ENCODE peak calls at places on chromosomes 12 and 14, in eight cellular contexts. Z, S, C, X, A, F, W and R are unnamed samples.
A peak's percentile ranks its signal among the peaks of the same experiment; 100 is the strongest.

GRCh38 chr14:93056840-93057585 is 58.7 kb downstream of the ITPK1 start:
- DNase-seq in Z (no peak), S (no peak), C (no peak), X (no peak), A (no peak), F (no peak), W (no peak), R (no peak)

GRCh38 chr12:6457220-6457945 is 5.5 kb downstream of the TAPBPL start:
- DNase-seq in Z (no peak), S (no peak), C (no peak), X (no peak), A (no peak), F (no peak), W (no peak), R (no peak)

GRCh38 chr12:129371268-129371667 is 518.0 kb downstream of the GLT1D1 start:
- DNase-seq in Z (no peak), S (no peak), C (no peak), X (no peak), A (no peak), F (no peak), W (no peak), R (no peak)

GRCh38 chr14:31927348-31927826 is 149.7 kb upstream of the ARHGAP5 start:
- DNase-seq in Z (no peak), S (peak; percentile 49), C (peak; percentile 67), X (no peak), A (no peak), F (peak; percentile 82), W (no peak), R (no peak)

GRCh38 chr12:102539651-102540553 is 59.5 kb upstream of the IGF1 start:
- DNase-seq in Z (no peak), S (no peak), C (peak; percentile 47), X (no peak), A (no peak), F (peak; percentile 24), W (no peak), R (no peak)

GRCh38 chr14:71591929-71592328 is 340.3 kb upstream of the RGS6 start:
- DNase-seq in Z (no peak), S (peak; percentile 43), C (peak; percentile 56), X (no peak), A (no peak), F (peak; percentile 58), W (peak; percentile 16), R (peak; percentile 66)

GRCh38 chr12:87365423-87365822 is 663.8 kb downstream of the C12orf50 start:
- DNase-seq in Z (no peak), S (no peak), C (no peak), X (no peak), A (no peak), F (no peak), W (no peak), R (peak; percentile 15)

GRCh38 chr14:73731111-73731510 is 16.9 kb upstream of the PNMA1 start:
- DNase-seq in Z (no peak), S (no peak), C (no peak), X (no peak), A (no peak), F (no peak), W (no peak), R (no peak)

GRCh38 chr14:102330806-102331205 is 11.3 kb downstream of the ZNF839 start:
- DNase-seq in Z (no peak), S (no peak), C (no peak), X (no peak), A (no peak), F (no peak), W (no peak), R (no peak)

GRCh38 chr14:67418368-67419174 is 6.6 kb upstream of the PLEK2 start:
- DNase-seq in Z (no peak), S (no peak), C (no peak), X (no peak), A (no peak), F (peak; percentile 46), W (no peak), R (peak; percentile 70)

GRCh38 chr14:31578266-31578665 is 17.1 kb downstream of the NUBPL start:
- DNase-seq in Z (no peak), S (no peak), C (no peak), X (no peak), A (no peak), F (no peak), W (no peak), R (no peak)

GRCh38 chr12:67690656-67691055 is 42.1 kb downstream of the DYRK2 start:
- DNase-seq in Z (no peak), S (no peak), C (no peak), X (no peak), A (no peak), F (peak; percentile 53), W (no peak), R (no peak)

GRCh38 chr12:123457980-123458779 is at the start of gene SNRNP35:
- DNase-seq in Z (peak; percentile 34), S (peak; percentile 76), C (peak; percentile 76), X (peak; percentile 73), A (peak; percentile 72), F (peak; percentile 90), W (peak; percentile 88), R (peak; percentile 97)

GRCh38 chr14:97638864-97639263 is 841.7 kb downstream of the VRK1 start:
- DNase-seq in Z (no peak), S (no peak), C (no peak), X (no peak), A (no peak), F (no peak), W (no peak), R (no peak)

GRCh38 chr12:110862331-110862730 is 15.5 kb downstream of the CCDC63 start:
- DNase-seq in Z (no peak), S (no peak), C (no peak), X (no peak), A (no peak), F (no peak), W (no peak), R (no peak)

GRCh38 chr14:88824314-88825077 is at the start of gene TTC8:
- DNase-seq in Z (peak; percentile 79), S (peak; percentile 86), C (peak; percentile 72), X (peak; percentile 63), A (peak; percentile 96), F (peak; percentile 90), W (peak; percentile 88), R (peak; percentile 96)

GRCh38 chr14:68444449-68445168 is 348.3 kb downstream of the ZFP36L1 start:
- DNase-seq in Z (no peak), S (no peak), C (peak; percentile 66), X (no peak), A (no peak), F (peak; percentile 74), W (no peak), R (no peak)

GRCh38 chr12:49783917-49784676 is 42.7 kb downstream of the TMBIM6 start:
- DNase-seq in Z (no peak), S (no peak), C (peak; percentile 90), X (no peak), A (no peak), F (peak; percentile 88), W (no peak), R (peak; percentile 44)

GRCh38 chr12:44842669-44843068 is 33.4 kb downstream of the NELL2 start:
- DNase-seq in Z (no peak), S (no peak), C (no peak), X (no peak), A (no peak), F (no peak), W (no peak), R (no peak)

GRCh38 chr12:45890276-45890675 is 100.1 kb downstream of the SCAF11 start:
- DNase-seq in Z (no peak), S (no peak), C (no peak), X (no peak), A (no peak), F (no peak), W (no peak), R (no peak)

GRCh38 chr12:24359418-24359817 is 409.9 kb upstream of the SOX5 start:
- DNase-seq in Z (no peak), S (no peak), C (no peak), X (no peak), A (no peak), F (no peak), W (no peak), R (no peak)

GRCh38 chr12:34286483-34286882 is 264.2 kb downstream of the ALG10 start:
- DNase-seq in Z (no peak), S (no peak), C (no peak), X (no peak), A (no peak), F (no peak), W (no peak), R (no peak)

GRCh38 chr12:113479578-113480335 is 8.1 kb upstream of the LHX5 start:
- DNase-seq in Z (no peak), S (peak; percentile 40), C (peak; percentile 4), X (no peak), A (no peak), F (peak; percentile 44), W (peak; percentile 57), R (peak; percentile 11)